ENCODE peak calls at places on chromosome 13, in four cellular contexts. One of them, this sample, is unnamed.

GRCh38 chr13:92187378-92187989 is 789.1 kb downstream of the GPC5 start:
- DNase-seq in NCI-H2107: peak
- DNase-seq in endodermal cell: peak
- DNase-seq in stimulated activated CD8-positive, alpha-beta memory T cell treated with anti-CD3 and anti-CD28 coated beads, Interleukin-7, amount 100 ng/mL, for 1 hour: no peak
- DNase-seq in this sample: no peak

GRCh38 chr13:99425485-99426341 is 75.6 kb upstream of the TM9SF2 start:
- DNase-seq in NCI-H2107: no peak
- DNase-seq in endodermal cell: no peak
- DNase-seq in stimulated activated CD8-positive, alpha-beta memory T cell treated with anti-CD3 and anti-CD28 coated beads, Interleukin-7, amount 100 ng/mL, for 1 hour: no peak
- DNase-seq in this sample: no peak

GRCh38 chr13:43298799-43299198 is 275.4 kb downstream of the DNAJC15 start:
- DNase-seq in NCI-H2107: no peak
- DNase-seq in endodermal cell: no peak
- DNase-seq in stimulated activated CD8-positive, alpha-beta memory T cell treated with anti-CD3 and anti-CD28 coated beads, Interleukin-7, amount 100 ng/mL, for 1 hour: no peak
- DNase-seq in this sample: peak

GRCh38 chr13:99281811-99282263 is 23.7 kb upstream of the GPR18 start:
- DNase-seq in NCI-H2107: no peak
- DNase-seq in endodermal cell: no peak
- DNase-seq in stimulated activated CD8-positive, alpha-beta memory T cell treated with anti-CD3 and anti-CD28 coated beads, Interleukin-7, amount 100 ng/mL, for 1 hour: no peak
- DNase-seq in this sample: no peak

GRCh38 chr13:45004096-45004495 is 14.8 kb downstream of the GPALPP1 start:
- DNase-seq in NCI-H2107: no peak
- DNase-seq in endodermal cell: no peak
- DNase-seq in stimulated activated CD8-positive, alpha-beta memory T cell treated with anti-CD3 and anti-CD28 coated beads, Interleukin-7, amount 100 ng/mL, for 1 hour: no peak
- DNase-seq in this sample: no peak

GRCh38 chr13:51456510-51456909 is 3.7 kb upstream of the INTS6 start:
- DNase-seq in NCI-H2107: no peak
- DNase-seq in endodermal cell: no peak
- DNase-seq in stimulated activated CD8-positive, alpha-beta memory T cell treated with anti-CD3 and anti-CD28 coated beads, Interleukin-7, amount 100 ng/mL, for 1 hour: no peak
- DNase-seq in this sample: no peak

GRCh38 chr13:107144432-107144831 is 576.5 kb upstream of the ARGLU1 start:
- DNase-seq in NCI-H2107: no peak
- DNase-seq in endodermal cell: no peak
- DNase-seq in stimulated activated CD8-positive, alpha-beta memory T cell treated with anti-CD3 and anti-CD28 coated beads, Interleukin-7, amount 100 ng/mL, for 1 hour: no peak
- DNase-seq in this sample: peak

GRCh38 chr13:112181336-112182051 is 114.5 kb downstream of the SOX1 start:
- DNase-seq in NCI-H2107: no peak
- DNase-seq in endodermal cell: peak
- DNase-seq in stimulated activated CD8-positive, alpha-beta memory T cell treated with anti-CD3 and anti-CD28 coated beads, Interleukin-7, amount 100 ng/mL, for 1 hour: no peak
- DNase-seq in this sample: no peak

GRCh38 chr13:75016225-75016624 is 465.7 kb downstream of the TBC1D4 start:
- DNase-seq in NCI-H2107: no peak
- DNase-seq in endodermal cell: no peak
- DNase-seq in stimulated activated CD8-positive, alpha-beta memory T cell treated with anti-CD3 and anti-CD28 coated beads, Interleukin-7, amount 100 ng/mL, for 1 hour: no peak
- DNase-seq in this sample: no peak

GRCh38 chr13:39976481-39976880 is 321.0 kb downstream of the COG6 start:
- DNase-seq in NCI-H2107: no peak
- DNase-seq in endodermal cell: peak
- DNase-seq in stimulated activated CD8-positive, alpha-beta memory T cell treated with anti-CD3 and anti-CD28 coated beads, Interleukin-7, amount 100 ng/mL, for 1 hour: no peak
- DNase-seq in this sample: no peak

GRCh38 chr13:109785892-109786450 is 412 bp downstream of the IRS2 start:
- DNase-seq in NCI-H2107: no peak
- DNase-seq in endodermal cell: no peak
- DNase-seq in stimulated activated CD8-positive, alpha-beta memory T cell treated with anti-CD3 and anti-CD28 coated beads, Interleukin-7, amount 100 ng/mL, for 1 hour: no peak
- DNase-seq in this sample: no peak

GRCh38 chr13:79525458-79525857 is 44.5 kb downstream of the NDFIP2 start:
- DNase-seq in NCI-H2107: no peak
- DNase-seq in endodermal cell: no peak
- DNase-seq in stimulated activated CD8-positive, alpha-beta memory T cell treated with anti-CD3 and anti-CD28 coated beads, Interleukin-7, amount 100 ng/mL, for 1 hour: no peak
- DNase-seq in this sample: no peak

GRCh38 chr13:109381546-109382180 is 404.7 kb downstream of the IRS2 start:
- DNase-seq in NCI-H2107: no peak
- DNase-seq in endodermal cell: no peak
- DNase-seq in stimulated activated CD8-positive, alpha-beta memory T cell treated with anti-CD3 and anti-CD28 coated beads, Interleukin-7, amount 100 ng/mL, for 1 hour: no peak
- DNase-seq in this sample: no peak

GRCh38 chr13:112688560-112689497 is 1.0 kb upstream of the ATP11A start:
- DNase-seq in NCI-H2107: no peak
- DNase-seq in endodermal cell: peak
- DNase-seq in stimulated activated CD8-positive, alpha-beta memory T cell treated with anti-CD3 and anti-CD28 coated beads, Interleukin-7, amount 100 ng/mL, for 1 hour: no peak
- DNase-seq in this sample: no peak

GRCh38 chr13:28657784-28658538 is 969 bp upstream of the POMP start:
- DNase-seq in NCI-H2107: no peak
- DNase-seq in endodermal cell: no peak
- DNase-seq in stimulated activated CD8-positive, alpha-beta memory T cell treated with anti-CD3 and anti-CD28 coated beads, Interleukin-7, amount 100 ng/mL, for 1 hour: no peak
- DNase-seq in this sample: no peak

GRCh38 chr13:27599845-27600553 is 20.3 kb downstream of the LNX2 start:
- DNase-seq in NCI-H2107: no peak
- DNase-seq in endodermal cell: no peak
- DNase-seq in stimulated activated CD8-positive, alpha-beta memory T cell treated with anti-CD3 and anti-CD28 coated beads, Interleukin-7, amount 100 ng/mL, for 1 hour: no peak
- DNase-seq in this sample: no peak